ENCODE peak calls at places on chromosome 16, in five cellular contexts. S is AG04450, W is prostate gland, G is heart right ventricle, M is left ventricle myocardium inferior. E is an unnamed sample.

GRCh38 chr16:1615761-1616160 is 3.6 kb downstream of the CRAMP1 start:
- DNase-seq in M (no peak), S (peak), G (no peak), W (no peak), E (no peak)

GRCh38 chr16:79172306-79172705 is 428.2 kb downstream of the MAF start:
- DNase-seq in G (no peak), S (no peak), M (no peak), W (no peak), E (no peak)

GRCh38 chr16:79632289-79632688 is 31.8 kb upstream of the MAF start:
- DNase-seq in M (no peak), G (no peak), W (no peak), S (no peak), E (no peak)

GRCh38 chr16:19238386-19238785 is 47.1 kb upstream of the CLEC19A start:
- DNase-seq in M (no peak), G (no peak), S (no peak), W (no peak), E (no peak)

GRCh38 chr16:88977845-88978607 is 1.0 kb upstream of the CBFA2T3 start:
- DNase-seq in W (no peak), S (no peak), G (no peak), M (no peak), E (no peak)

GRCh38 chr16:66935319-66936011 is at the start of gene CES2:
- DNase-seq in G (peak), W (peak), S (no peak), M (peak), E (peak)

GRCh38 chr16:12661656-12662172 is 142.0 kb downstream of the CPPED1 start:
- DNase-seq in S (no peak), G (no peak), M (no peak), W (no peak), E (no peak)

GRCh38 chr16:71626858-71627213 is 852 bp downstream of the MARVELD3 start:
- DNase-seq in G (no peak), M (no peak), W (peak), S (no peak), E (peak)

GRCh38 chr16:86664518-86665318 is 86.4 kb downstream of the FOXL1 start:
- DNase-seq in S (peak), M (no peak), W (no peak), G (no peak), E (no peak)

GRCh38 chr16:87086575-87086974 is 230.6 kb downstream of the C16orf95 start:
- DNase-seq in S (no peak), W (no peak), M (no peak), G (no peak), E (no peak)

GRCh38 chr16:21652451-21652850 is at the start of gene IGSF6:
- DNase-seq in W (no peak), G (no peak), M (no peak), S (no peak), E (no peak)

GRCh38 chr16:518858-519257 is 8.7 kb upstream of the CAPN15 start:
- DNase-seq in S (no peak), G (no peak), W (no peak), M (no peak), E (no peak)

GRCh38 chr16:28845173-28846079 is 722 bp downstream of the TUFM start:
- DNase-seq in G (no peak), W (no peak), M (no peak), S (no peak), E (no peak)

GRCh38 chr16:20303012-20303411 is 24.3 kb downstream of the GP2 start:
- DNase-seq in S (no peak), W (no peak), M (no peak), G (no peak), E (no peak)

GRCh38 chr16:88856122-88856827 is 472 bp downstream of the GALNS start:
- DNase-seq in S (no peak), M (no peak), W (peak), G (peak), E (peak)

GRCh38 chr16:70470927-70471341 is 16.5 kb downstream of the FCSK start:
- DNase-seq in G (peak), W (no peak), M (peak), S (no peak), E (peak)
- TF ChIP-seq CTCF in G (peak), W (peak), M (peak), S (peak), E (no peak)

DNA sequence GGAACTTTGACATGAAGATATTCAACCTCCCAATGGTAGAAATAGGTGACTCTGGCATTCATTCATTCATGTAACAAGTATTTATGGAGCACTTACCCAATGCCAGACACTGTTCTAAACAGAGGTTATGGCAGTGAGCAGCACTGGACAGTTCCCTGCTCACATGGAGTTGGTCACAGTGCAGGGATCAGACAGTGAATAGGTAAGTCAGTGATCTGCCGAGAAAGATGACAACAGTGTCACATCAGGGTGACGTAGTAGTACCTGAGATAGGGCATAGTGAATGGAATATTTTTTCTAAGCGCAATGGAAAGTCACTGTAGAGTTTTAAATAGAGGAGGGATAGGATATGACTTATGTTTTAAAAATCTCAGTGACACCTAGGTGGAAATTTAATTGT is 791.4 kb upstream of the RBFOX1 start:
- DNase-seq in W (no peak), G (no peak), M (no peak), S (no peak), E (no peak)
- H3K27ac ChIP-seq in W (no peak), G (no peak), M (no peak), S (no peak), E (no peak)

DNA sequence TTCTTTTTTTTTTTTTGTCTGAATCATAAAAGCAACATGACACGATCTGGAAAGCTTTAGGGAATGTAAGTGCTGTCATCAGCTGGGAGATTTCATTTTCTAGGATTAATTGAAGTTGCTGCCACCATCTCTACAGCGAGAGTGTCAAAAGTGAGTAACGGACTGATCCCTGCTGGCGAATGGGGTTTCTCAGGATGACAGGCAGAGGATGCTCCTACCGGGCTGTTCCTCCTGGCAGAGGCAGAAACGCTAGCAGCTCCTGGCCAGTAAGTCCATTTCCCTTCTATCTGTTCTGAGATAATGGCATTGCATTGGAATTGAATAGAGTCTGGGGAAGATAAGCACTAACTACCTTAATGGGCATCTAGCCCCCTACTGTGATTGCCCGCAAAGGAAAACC is 80.5 kb upstream of the KIFC3 start:
- DNase-seq in M (no peak), G (no peak), W (no peak), S (no peak), E (no peak)
- TF ChIP-seq CTCF in M (no peak), G (no peak), W (no peak), S (no peak), E (no peak)

GRCh38 chr16:11354733-11355574 is 9.7 kb downstream of the RMI2 start:
- DNase-seq in G (no peak), M (no peak), S (peak), W (no peak), E (no peak)

GRCh38 chr16:11353158-11353557 is 7.9 kb downstream of the RMI2 start:
- DNase-seq in W (no peak), M (no peak), G (no peak), S (no peak), E (no peak)

GRCh38 chr16:11355862-11356261 is 10.6 kb downstream of the RMI2 start:
- DNase-seq in M (no peak), W (no peak), S (no peak), G (no peak), E (no peak)

GRCh38 chr16:11356573-11357331 is 11.5 kb downstream of the RMI2 start:
- DNase-seq in W (no peak), G (peak), S (no peak), M (peak), E (peak)

DNA sequence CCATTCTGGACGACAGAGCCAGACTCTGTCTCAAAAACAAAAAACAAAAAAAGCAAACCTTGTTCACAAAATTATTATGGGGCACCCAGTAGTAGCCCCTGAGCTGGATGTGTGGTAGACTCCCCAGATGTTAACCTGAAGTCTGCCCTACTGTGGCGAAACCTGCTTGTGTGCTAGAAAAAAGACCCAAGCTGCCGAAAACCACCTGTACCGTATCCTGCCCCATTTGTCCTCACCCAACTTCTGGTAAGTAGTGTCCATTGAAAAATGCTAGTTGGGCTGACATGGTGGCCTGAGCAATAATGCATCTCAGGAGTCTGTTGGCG is 9.1 kb downstream of the RMI2 start:
- DNase-seq in G (no peak), S (no peak), W (no peak), M (no peak), E (no peak)
- H3K27ac ChIP-seq in G (no peak), S (peak), W (no peak), M (no peak), E (no peak)

DNA sequence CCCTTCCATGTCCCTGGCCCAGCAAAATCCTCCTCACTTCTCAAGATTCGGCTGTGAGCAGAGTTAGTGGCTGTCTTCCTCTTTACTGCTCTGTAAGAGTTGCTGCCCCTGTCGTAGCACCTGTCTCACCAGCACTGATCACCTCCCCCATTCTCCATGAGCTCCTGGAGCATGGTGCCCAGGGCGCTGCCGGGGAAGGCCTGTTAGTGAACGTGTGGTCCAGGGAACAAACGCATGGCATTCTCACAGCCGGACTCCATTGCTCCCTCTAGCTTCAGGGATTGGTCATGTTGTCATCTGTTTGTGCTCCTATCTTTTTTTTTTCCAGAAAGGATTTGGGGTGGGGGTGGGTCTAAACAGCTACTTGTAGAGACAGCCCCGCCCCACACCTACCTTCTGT is 141.2 kb downstream of the CMIP start:
- DNase-seq in S (no peak), G (no peak), M (no peak), W (no peak), E (no peak)
- TF ChIP-seq CTCF in S (peak), G (no peak), M (no peak), W (no peak), E (no peak)

GRCh38 chr16:64539811-64540210 is 582.1 kb downstream of the CDH11 start:
- DNase-seq in G (no peak), W (no peak), S (no peak), M (no peak), E (no peak)
- H3K27ac ChIP-seq in G (no peak), W (no peak), S (no peak), M (no peak), E (no peak)

DNA sequence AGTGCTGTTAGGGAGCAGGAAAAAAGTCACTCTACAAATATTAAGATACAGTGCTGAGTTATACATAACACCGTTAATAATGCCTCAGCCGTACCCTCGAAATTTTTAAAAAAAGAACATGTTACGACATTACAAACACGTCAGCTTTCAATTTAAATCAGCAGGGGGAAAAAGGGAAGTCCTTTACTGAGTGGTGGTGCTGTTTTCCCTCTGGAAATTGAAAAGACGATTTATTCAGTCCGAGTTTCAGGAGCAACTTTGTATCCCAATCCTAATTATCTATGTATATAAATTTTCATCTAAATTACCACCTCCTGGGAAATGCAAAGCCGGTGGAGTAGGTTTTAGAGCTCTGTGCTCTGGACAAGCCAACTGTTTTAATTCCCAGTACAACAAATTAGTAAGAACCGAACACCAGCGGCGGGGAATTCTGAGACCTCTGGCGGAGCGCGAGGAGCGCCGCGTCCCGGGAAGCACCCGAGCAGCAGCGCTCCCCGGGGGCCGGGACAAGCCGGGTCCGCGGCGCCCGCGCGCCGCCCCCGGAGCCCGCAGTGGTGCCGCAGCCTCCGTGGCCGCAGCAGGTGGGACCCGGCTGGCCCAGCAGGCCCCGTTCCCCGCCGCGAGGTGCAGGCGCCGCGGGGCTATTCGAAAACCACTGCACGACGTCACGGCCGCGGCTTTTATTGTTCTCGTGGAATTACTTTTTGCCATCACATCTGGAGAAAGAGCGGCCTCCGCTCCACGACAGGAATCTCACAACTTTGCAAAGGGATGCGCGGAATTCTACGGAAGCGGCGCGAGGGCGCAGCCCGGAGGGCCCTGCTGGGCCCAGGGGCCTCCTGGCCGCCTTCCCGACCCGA is 1.0 kb downstream of the NETO2 start:
- DNase-seq in S (no peak), W (no peak), M (peak), G (peak), E (peak)
- TF ChIP-seq CTCF in S (no peak), W (no peak), M (no peak), G (no peak), E (no peak)